ENCODE peak calls at places on chromosome 2, in five cellular contexts. G is GM23338, I is K562, Y is SK-N-SH, Q is HL-60. R is an unnamed sample.

GRCh38 chr2:241202681-241203080 is 14.2 kb downstream of the ANO7 start:
- DNase-seq in G (no peak), I (no peak), Y (no peak), Q (no peak), R (no peak)

GRCh38 chr2:37297632-37298031 is 27.0 kb downstream of the PRKD3 start:
- DNase-seq in G (no peak), I (no peak), Y (no peak), Q (no peak), R (no peak)

GRCh38 chr2:166418853-166419615 is 43.3 kb upstream of the SCN9A start:
- DNase-seq in G (no peak), I (no peak), Y (no peak), Q (no peak), R (no peak)

GRCh38 chr2:191204443-191204842 is 40.8 kb upstream of the MYO1B start:
- DNase-seq in G (no peak), I (no peak), Y (no peak), Q (no peak), R (no peak)

GRCh38 chr2:206642075-206643025 is at the start of gene FAM237A:
- DNase-seq in G (peak), I (peak), Y (peak), Q (no peak), R (no peak)

GRCh38 chr2:71070294-71071025 is 2.0 kb downstream of the NAGK start:
- DNase-seq in G (peak), I (peak), Y (peak), Q (peak), R (no peak)

GRCh38 chr2:134917219-134917957 is 1.2 kb upstream of the CCNT2 start:
- DNase-seq in G (peak), I (peak), Y (no peak), Q (peak), R (no peak)

GRCh38 chr2:235031686-235032373 is 80.0 kb downstream of the SH3BP4 start:
- DNase-seq in G (no peak), I (no peak), Y (no peak), Q (no peak), R (no peak)

GRCh38 chr2:30422437-30422805 is 24.6 kb upstream of the LCLAT1 start:
- DNase-seq in G (no peak), I (peak), Y (peak), Q (no peak), R (no peak)

GRCh38 chr2:204673877-204674276 is 128.6 kb downstream of the PARD3B start:
- DNase-seq in G (no peak), I (no peak), Y (no peak), Q (no peak), R (no peak)

GRCh38 chr2:16088713-16089112 is 148.4 kb downstream of the MYCN start:
- DNase-seq in G (no peak), I (no peak), Y (no peak), Q (no peak), R (no peak)

GRCh38 chr2:45173513-45173912 is 164.3 kb upstream of the SIX2 start:
- DNase-seq in G (no peak), I (no peak), Y (no peak), Q (no peak), R (peak)

GRCh38 chr2:101983928-101984327 is 7.8 kb upstream of the IL1R2 start:
- DNase-seq in G (no peak), I (no peak), Y (peak), Q (no peak), R (no peak)

GRCh38 chr2:10339647-10340592 is 37.2 kb downstream of the HPCAL1 start:
- DNase-seq in G (no peak), I (no peak), Y (no peak), Q (no peak), R (no peak)

GRCh38 chr2:235553696-235554100 is 59.9 kb downstream of the AGAP1 start:
- DNase-seq in G (no peak), I (peak), Y (no peak), Q (no peak), R (no peak)

GRCh38 chr2:161219213-161219612 is 59.0 kb downstream of the TANK start:
- DNase-seq in G (no peak), I (no peak), Y (no peak), Q (no peak), R (no peak)

GRCh38 chr2:161708350-161708974 is 84.2 kb downstream of the SLC4A10 start:
- DNase-seq in G (no peak), I (no peak), Y (no peak), Q (no peak), R (no peak)

GRCh38 chr2:109383505-109384307 is 230.1 kb downstream of the SEPTIN10 start:
- DNase-seq in G (no peak), I (no peak), Y (no peak), Q (no peak), R (no peak)

GRCh38 chr2:109185338-109185737 is 56.3 kb downstream of the SH3RF3 start:
- DNase-seq in G (no peak), I (no peak), Y (peak), Q (no peak), R (no peak)

GRCh38 chr2:147198651-147199171 is 646.1 kb upstream of the ACVR2A start:
- DNase-seq in G (no peak), I (no peak), Y (no peak), Q (no peak), R (no peak)

GRCh38 chr2:229920011-229920781 is 1.6 kb downstream of the TRIP12 start:
- DNase-seq in G (no peak), I (peak), Y (no peak), Q (peak), R (no peak)

GRCh38 chr2:20235655-20236302 is 10.8 kb upstream of the SDC1 start:
- DNase-seq in G (no peak), I (no peak), Y (no peak), Q (no peak), R (no peak)

GRCh38 chr2:225354281-225354774 is 45.2 kb upstream of the NYAP2 start:
- DNase-seq in G (no peak), I (peak), Y (peak), Q (no peak), R (no peak)

GRCh38 chr2:239229545-239230279 is 171.1 kb downstream of the HDAC4 start:
- DNase-seq in G (no peak), I (no peak), Y (no peak), Q (no peak), R (no peak)

GRCh38 chr2:212005077-212005671 is 533.4 kb downstream of the ERBB4 start:
- DNase-seq in G (peak), I (peak), Y (peak), Q (peak), R (peak)

GRCh38 chr2:3586220-3586619 is 8.7 kb upstream of the COLEC11 start:
- DNase-seq in G (no peak), I (no peak), Y (no peak), Q (no peak), R (no peak)

GRCh38 chr2:3584076-3584475 is 9.0 kb downstream of the RPS7 start:
- DNase-seq in G (no peak), I (peak), Y (peak), Q (no peak), R (no peak)

GRCh38 chr2:3584608-3585007 is 9.5 kb downstream of the RPS7 start:
- DNase-seq in G (no peak), I (no peak), Y (no peak), Q (no peak), R (no peak)

GRCh38 chr2:3587021-3587420 is 7.9 kb upstream of the COLEC11 start:
- DNase-seq in G (no peak), I (no peak), Y (no peak), Q (no peak), R (no peak)

DNA sequence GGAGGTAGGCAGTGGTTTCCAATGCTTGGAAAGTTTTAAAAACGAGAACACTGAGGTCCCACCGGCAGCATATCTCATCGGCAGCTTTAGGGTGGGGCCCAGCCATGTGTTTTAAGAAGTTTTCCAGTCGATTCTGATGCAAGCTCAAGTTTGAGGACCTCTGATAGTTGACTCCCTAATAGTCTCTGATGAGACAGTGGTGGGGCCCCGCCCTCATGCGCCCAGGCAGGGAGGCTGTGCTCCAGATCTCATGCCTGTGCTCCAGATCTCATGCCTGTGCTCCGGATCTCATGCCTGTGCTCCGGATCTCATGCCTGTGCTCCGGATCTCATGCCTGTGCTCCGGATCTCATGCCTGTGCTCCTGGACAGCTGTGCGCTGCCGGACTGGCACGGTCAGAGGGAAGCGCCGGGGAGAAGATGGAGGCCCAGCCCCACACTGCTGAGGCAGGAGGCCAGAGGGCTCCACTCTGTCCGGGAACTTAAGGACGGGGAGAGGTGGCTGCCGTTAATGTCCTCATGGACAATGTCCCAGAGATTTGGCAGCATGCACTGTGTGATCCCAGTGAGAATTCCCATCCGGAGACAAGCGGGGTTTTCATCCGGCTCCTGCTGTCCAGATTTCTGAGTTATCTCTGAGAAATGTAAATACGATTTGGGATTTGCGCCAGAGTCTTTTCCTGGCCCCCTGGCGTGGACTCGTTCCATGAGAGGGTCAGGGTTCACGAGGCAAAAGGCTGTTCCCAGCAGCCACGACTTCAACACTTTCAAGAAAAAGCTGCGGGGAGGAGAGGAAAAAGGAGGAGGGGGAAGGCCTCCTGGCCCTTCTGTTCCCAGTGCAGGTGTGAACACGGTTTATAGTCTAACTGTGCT is 9.4 kb upstream of the COLEC11 start:
- DNase-seq in G (no peak), I (no peak), Y (peak), Q (no peak), R (no peak)
- TF ChIP-seq REST in G (no peak), I (no peak), Y (no peak), Q (no peak), R (no peak)

DNA sequence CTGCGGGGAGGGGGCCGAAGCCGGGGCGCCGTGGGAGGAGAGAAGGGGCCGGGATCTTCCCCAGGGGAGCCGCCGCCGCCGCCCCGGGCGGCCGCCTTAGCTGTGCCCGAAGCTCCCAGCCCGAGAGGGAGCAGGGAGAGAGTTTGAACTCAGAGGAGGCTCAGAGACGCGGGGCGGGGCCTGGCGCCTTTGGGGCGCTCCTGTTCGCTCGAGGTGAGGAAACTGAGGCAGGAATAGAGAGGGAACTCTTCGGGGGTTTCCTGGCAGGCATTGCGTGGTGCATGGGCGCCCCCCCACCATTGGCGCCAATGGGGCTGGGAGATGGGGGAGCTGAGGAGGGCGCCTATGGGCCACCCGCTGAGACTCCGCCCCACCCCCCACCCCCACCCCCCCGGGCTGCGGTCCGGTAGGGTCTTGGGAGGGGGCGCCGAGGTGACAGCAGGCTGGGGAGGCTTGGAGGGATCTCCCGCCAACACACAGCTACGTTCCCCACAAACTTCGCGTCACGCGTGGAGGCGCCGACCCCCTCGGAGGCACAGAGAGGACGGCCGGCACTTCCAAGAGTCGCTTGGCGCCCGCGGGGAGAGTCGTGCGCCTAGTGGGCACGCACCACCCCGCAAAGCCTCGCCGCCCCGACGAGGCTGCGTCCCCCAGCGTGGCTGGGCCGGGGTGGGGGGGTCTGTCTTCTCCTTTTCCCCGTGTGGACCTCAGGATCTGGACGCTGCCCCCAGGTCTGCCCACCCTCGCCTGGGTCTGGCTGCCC is 680 bp downstream of the CTDSP1 start:
- DNase-seq in G (peak), I (peak), Y (peak), Q (peak), R (no peak)
- TF ChIP-seq POLR2AphosphoS5 in G (peak), I (no peak), Y (no peak), Q (no peak), R (no peak)

DNA sequence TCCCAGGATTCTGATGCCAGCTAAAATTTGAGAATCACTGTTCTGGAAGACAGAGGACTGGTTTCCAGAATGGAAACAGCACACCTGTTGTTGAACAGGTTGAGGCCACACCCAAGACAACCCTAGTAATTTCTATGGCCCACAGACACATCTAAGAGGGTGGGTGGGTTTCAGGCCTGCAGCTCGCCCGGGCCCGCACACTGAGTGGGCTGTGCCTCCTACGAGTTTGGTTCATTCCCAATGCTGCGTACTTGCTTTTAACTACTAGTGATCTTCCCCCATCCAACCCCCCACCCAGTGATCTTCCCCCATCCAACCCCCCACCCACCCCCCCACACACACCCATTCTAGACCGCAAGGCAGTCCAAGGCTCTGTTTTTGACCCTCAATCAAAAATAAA is 1.3 kb upstream of the NFU1 start:
- DNase-seq in G (no peak), I (no peak), Y (no peak), Q (no peak), R (no peak)
- TF ChIP-seq CTCF in G (no peak), I (no peak), Y (no peak), Q (no peak), R (no peak)

GRCh38 chr2:46381263-46381849 is 84.1 kb downstream of the EPAS1 start:
- DNase-seq in G (no peak), I (no peak), Y (no peak), Q (no peak), R (no peak)
- TF ChIP-seq REST in G (no peak), I (no peak), Y (no peak), Q (no peak), R (no peak)

GRCh38 chr2:99691931-99692330 is 202.1 kb upstream of the REV1 start:
- DNase-seq in G (no peak), I (peak), Y (no peak), Q (no peak), R (no peak)
- TF ChIP-seq POLR2AphosphoS5 in G (no peak), I (no peak), Y (no peak), Q (no peak), R (no peak)

GRCh38 chr2:39516347-39517101 is 79.4 kb upstream of the MAP4K3 start:
- DNase-seq in G (peak), I (no peak), Y (no peak), Q (no peak), R (no peak)
- TF ChIP-seq CTCF in G (peak), I (no peak), Y (peak), Q (no peak), R (no peak)

DNA sequence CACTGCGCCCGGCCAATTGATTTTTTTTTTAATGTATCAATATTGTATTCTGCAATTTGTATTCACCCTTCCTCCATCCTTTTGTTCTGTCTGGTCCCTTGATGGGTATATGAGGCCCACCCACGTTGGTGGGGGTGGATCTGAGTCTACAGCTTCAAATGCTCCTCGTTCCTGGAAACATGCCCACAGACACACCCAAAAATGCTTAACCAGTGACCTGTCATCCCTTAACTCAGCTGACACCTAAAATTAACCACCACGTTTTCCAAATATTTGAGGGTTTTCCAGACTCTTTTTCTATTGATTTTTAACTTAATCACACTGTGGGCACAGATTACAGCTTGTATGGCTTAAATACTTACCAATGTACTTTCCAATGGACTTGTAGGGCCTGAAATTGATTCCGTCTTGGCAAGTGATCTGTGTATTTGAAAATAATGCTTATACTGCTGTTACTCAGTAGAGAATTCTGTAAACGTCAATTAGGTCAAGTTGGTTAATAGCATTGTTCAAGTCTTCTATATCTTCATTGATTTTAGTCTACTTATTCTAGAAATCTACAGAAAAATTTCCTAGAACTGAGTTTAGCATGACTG is 34.4 kb upstream of the CYP27C1 start:
- DNase-seq in G (no peak), I (peak), Y (no peak), Q (no peak), R (no peak)
- TF ChIP-seq REST in G (no peak), I (no peak), Y (no peak), Q (no peak), R (no peak)

R was measured in Panc1.